ENCODE peak calls at places on chromosomes 11 and 22, in seven cellular contexts. U is tibial nerve, Q is A549, N is H1, P is transverse colon, Z is esophagus muscularis mucosa, G is sigmoid colon. Y is an unnamed sample.

GRCh38 chr22:48705917-48706605 is 1121.6 kb downstream of the BRD1 start:
- DNase-seq in Z (no peak), G (peak; percentile 28), Q (no peak), P (no peak), U (no peak), N (no peak), Y (no peak)

GRCh38 chr11:45108070-45109064 is 38.1 kb upstream of the PRDM11 start:
- DNase-seq in G (no peak), P (peak; percentile 48), U (no peak), Q (no peak), N (no peak), Z (peak; percentile 88), Y (no peak)

GRCh38 chr22:48660795-48661740 is 1166.6 kb downstream of the BRD1 start:
- DNase-seq in P (no peak), G (no peak), N (no peak), Q (no peak), Z (no peak), U (no peak), Y (no peak)

GRCh38 chr11:94837317-94837716 is 69.2 kb downstream of the AMOTL1 start:
- DNase-seq in P (no peak), Z (no peak), U (no peak), Q (no peak), G (peak; percentile 78), N (no peak), Y (no peak)

GRCh38 chr22:30182365-30182764 is 64.2 kb downstream of the LIF start:
- DNase-seq in N (no peak), U (no peak), Z (no peak), Q (no peak), P (no peak), G (no peak), Y (no peak)

GRCh38 chr11:69272961-69273461 is 20.9 kb upstream of the MYEOV start:
- DNase-seq in G (no peak), U (no peak), P (no peak), Z (no peak), N (no peak), Q (no peak), Y (peak; percentile 49)

GRCh38 chr22:38766076-38766777 is 10.4 kb upstream of the SUN2 start:
- DNase-seq in G (peak; percentile 79), N (peak; percentile 68), U (peak; percentile 12), Q (peak; percentile 82), P (peak; percentile 78), Z (no peak), Y (peak; percentile 60)

GRCh38 chr11:117183724-117184349 is 5.3 kb downstream of the SIDT2 start:
- DNase-seq in G (peak; percentile 47), Q (no peak), P (no peak), U (no peak), N (no peak), Z (no peak), Y (peak; percentile 73)

GRCh38 chr11:103035656-103036434 is 56.1 kb downstream of the DCUN1D5 start:
- DNase-seq in G (no peak), Q (peak; percentile 69), P (no peak), N (no peak), Z (no peak), U (peak; percentile 67), Y (no peak)

GRCh38 chr11:10305262-10305963 is 540 bp downstream of the ADM start:
- DNase-seq in G (peak; percentile 75), N (no peak), P (peak; percentile 51), Z (no peak), U (no peak), Q (peak; percentile 52), Y (peak; percentile 49)

GRCh38 chr22:48440673-48441552 is 1386.8 kb downstream of the BRD1 start:
- DNase-seq in Z (no peak), Q (no peak), P (no peak), G (no peak), U (no peak), N (no peak), Y (no peak)

GRCh38 chr11:74726547-74727182 is 4.6 kb downstream of the CHRDL2 start:
- DNase-seq in U (peak; percentile 71), Q (peak; percentile 74), Z (no peak), N (peak; percentile 47), P (peak; percentile 76), G (peak; percentile 93), Y (peak; percentile 80)

GRCh38 chr11:46603704-46604308 is 10.0 kb upstream of the AMBRA1 start:
- DNase-seq in Z (no peak), N (no peak), G (no peak), P (no peak), Q (no peak), U (no peak), Y (no peak)

GRCh38 chr22:36048911-36049677 is 20.5 kb upstream of the RBFOX2 start:
- DNase-seq in U (no peak), P (no peak), Z (no peak), G (no peak), Q (no peak), N (no peak), Y (no peak)

GRCh38 chr11:118263694-118264567 is at the start of gene MPZL2:
- DNase-seq in G (no peak), N (no peak), Z (no peak), P (peak; percentile 86), Q (no peak), U (peak; percentile 6), Y (peak; percentile 85)
- TF ChIP-seq EP300 in G (no peak), N (no peak), Z (no peak), P (no peak), Q (no peak), U (no peak), Y (no peak)

GRCh38 chr11:126311464-126312291 is 7.8 kb downstream of the DCPS start:
- DNase-seq in P (peak; percentile 22), Q (no peak), G (peak; percentile 40), Z (no peak), N (no peak), U (no peak), Y (no peak)
- TF ChIP-seq CTCF in P (no peak), Q (no peak), G (no peak), Z (no peak), N (no peak), U (no peak), Y (no peak)

GRCh38 chr22:23218053-23218866 is 38.0 kb downstream of the BCR start:
- DNase-seq in Z (no peak), U (no peak), N (no peak), Q (no peak), G (no peak), P (no peak), Y (no peak)

GRCh38 chr22:23215294-23216204 is 35.2 kb downstream of the BCR start:
- DNase-seq in G (no peak), N (no peak), Z (no peak), U (no peak), P (no peak), Q (no peak), Y (peak; percentile 66)

GRCh38 chr22:23214398-23214797 is 34.1 kb downstream of the BCR start:
- DNase-seq in Q (no peak), G (no peak), P (no peak), U (no peak), N (no peak), Z (no peak), Y (no peak)

GRCh38 chr22:23217171-23218052 is 37.1 kb downstream of the BCR start:
- DNase-seq in P (no peak), Q (no peak), Z (no peak), U (no peak), N (no peak), G (no peak), Y (no peak)

DNA sequence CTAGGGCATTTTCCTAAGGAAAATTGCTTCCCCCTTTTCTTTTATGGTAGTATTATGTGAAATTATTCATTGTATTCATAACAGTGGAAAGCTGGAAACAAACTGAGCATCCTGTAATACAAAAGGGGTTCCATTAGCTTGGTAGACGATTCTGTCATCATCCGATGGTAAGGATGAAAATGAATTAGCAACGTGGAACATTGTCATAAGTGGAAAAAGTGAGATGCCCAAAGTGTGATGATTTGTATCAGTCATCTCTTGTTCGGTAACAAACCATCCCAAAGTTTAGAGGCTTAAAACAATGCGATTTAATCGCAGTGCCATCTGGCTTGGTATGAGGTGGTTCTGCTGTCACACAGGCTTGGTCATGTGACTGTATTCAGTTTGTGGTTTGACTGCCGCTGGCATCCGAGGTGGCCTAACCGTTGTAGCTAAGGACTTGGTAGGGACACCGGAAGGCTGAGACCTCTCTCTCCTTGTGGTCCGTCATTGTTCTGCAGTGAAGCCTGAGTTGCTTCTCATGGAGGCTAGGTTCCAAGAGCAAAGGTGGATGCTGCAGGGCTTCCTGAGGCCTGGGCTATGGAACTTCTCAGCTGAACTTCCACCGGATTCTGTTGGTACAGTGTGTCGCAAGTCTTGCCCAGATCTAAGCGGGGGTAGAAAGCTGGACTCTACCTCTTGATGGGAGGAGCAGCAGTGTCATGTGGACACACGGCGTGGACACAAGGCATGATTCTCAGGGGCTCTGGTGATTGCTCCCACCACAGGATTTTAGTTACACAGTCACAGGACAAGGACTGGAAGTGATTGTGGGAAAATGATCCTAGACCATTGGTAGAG is 36.2 kb downstream of the BCR start:
- DNase-seq in U (no peak), G (no peak), Q (no peak), N (no peak), Z (no peak), P (no peak), Y (no peak)
- TF ChIP-seq EP300 in U (no peak), G (no peak), Q (no peak), N (no peak), Z (no peak), P (no peak), Y (no peak)

DNA sequence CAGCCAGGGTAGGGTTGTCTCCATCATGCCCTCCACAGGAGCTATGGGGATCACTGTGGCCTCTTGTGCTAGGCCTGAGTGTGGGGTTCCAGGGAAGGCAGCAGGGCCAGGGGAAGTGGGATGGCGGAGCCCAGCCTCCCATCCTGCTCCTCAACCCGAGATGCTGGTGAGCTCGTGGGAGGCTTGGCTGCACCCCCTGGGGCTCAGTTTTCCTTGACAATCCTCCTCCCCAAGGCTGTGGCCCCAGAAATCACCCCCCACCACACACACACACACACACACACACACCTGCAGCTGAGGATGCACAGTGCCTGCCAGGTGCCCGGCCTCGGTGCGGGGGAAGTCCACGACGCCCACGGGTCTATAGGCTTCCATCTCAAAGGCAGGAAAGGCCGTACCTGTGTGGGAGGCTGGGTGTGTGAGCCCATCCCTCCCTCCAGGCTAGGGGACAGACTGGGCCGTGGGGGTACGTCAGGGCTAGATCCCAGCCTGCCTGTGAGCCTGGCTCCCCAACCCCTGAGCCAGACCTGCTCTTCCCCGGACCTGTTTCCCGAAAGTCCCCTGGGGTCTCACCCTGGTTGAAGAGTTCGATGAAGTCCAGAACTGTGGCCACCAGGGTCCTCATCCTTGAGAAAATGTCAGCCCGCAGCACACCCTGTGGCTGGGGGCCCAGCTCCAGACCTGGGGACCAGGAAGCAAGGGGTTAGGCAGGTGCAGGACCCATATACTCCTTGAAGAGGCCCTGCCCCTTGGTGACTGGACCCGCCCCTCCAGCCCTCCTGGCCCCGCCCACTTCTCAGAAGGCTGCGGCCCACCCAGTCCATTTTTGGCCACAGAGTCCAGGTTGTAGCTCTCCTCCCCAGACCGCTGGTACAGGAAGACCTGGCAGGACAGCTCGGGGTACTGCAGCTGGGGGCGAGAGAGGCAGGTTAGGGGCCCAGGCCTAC is 5.2 kb upstream of the TBX10 start:
- DNase-seq in N (no peak), Q (no peak), G (peak; percentile 2), U (no peak), Z (no peak), P (no peak), Y (no peak)
- TF ChIP-seq CTCF in N (no peak), Q (no peak), G (no peak), U (no peak), Z (no peak), P (no peak), Y (no peak)

Y was measured in stomach.